ENCODE peak calls at places on chromosome 14, in eight cellular contexts. One of them, this sample, is unnamed.

GRCh38 chr14:24133730-24134129 is 2.3 kb upstream of the PSME1 start:
- DNase-seq in right cardiac atrium: no peak
- DNase-seq in ACHN: no peak
- DNase-seq in non-pigmented ciliary epithelial cell: no peak
- DNase-seq in mucosa of gallbladder: no peak
- DNase-seq in dorsolateral prefrontal cortex: no peak
- DNase-seq in epithelial cell of esophagus: no peak
- DNase-seq in bronchial epithelial cell: no peak
- DNase-seq in this sample: no peak

GRCh38 chr14:96176811-96177211 is 27.8 kb upstream of the BDKRB2 start:
- DNase-seq in non-pigmented ciliary epithelial cell: no peak
- DNase-seq in epithelial cell of esophagus: peak; percentile 37
- DNase-seq in ACHN: no peak
- DNase-seq in bronchial epithelial cell: peak; percentile 22
- DNase-seq in right cardiac atrium: peak; percentile 53
- DNase-seq in mucosa of gallbladder: peak; percentile 45
- DNase-seq in dorsolateral prefrontal cortex: no peak
- DNase-seq in this sample: no peak

GRCh38 chr14:105087963-105088811 is 23.0 kb upstream of the GPR132 start:
- DNase-seq in right cardiac atrium: peak; percentile 88
- DNase-seq in mucosa of gallbladder: no peak
- DNase-seq in bronchial epithelial cell: peak; percentile 39
- DNase-seq in epithelial cell of esophagus: peak; percentile 46
- DNase-seq in ACHN: peak; percentile 85
- DNase-seq in non-pigmented ciliary epithelial cell: no peak
- DNase-seq in dorsolateral prefrontal cortex: peak; percentile 42
- DNase-seq in this sample: no peak

GRCh38 chr14:72801381-72801812 is 92.5 kb downstream of the DPF3 start:
- DNase-seq in epithelial cell of esophagus: peak; percentile 93
- DNase-seq in dorsolateral prefrontal cortex: no peak
- DNase-seq in right cardiac atrium: no peak
- DNase-seq in non-pigmented ciliary epithelial cell: peak; percentile 96
- DNase-seq in bronchial epithelial cell: peak; percentile 96
- DNase-seq in mucosa of gallbladder: no peak
- DNase-seq in ACHN: peak; percentile 60
- DNase-seq in this sample: no peak

GRCh38 chr14:74599201-74599809 is 12.7 kb downstream of the LTBP2 start:
- DNase-seq in non-pigmented ciliary epithelial cell: no peak
- DNase-seq in epithelial cell of esophagus: no peak
- DNase-seq in dorsolateral prefrontal cortex: no peak
- DNase-seq in mucosa of gallbladder: peak; percentile 48
- DNase-seq in ACHN: no peak
- DNase-seq in bronchial epithelial cell: no peak
- DNase-seq in right cardiac atrium: peak; percentile 81
- DNase-seq in this sample: no peak

GRCh38 chr14:105857816-105858675 is 331.7 kb downstream of the TMEM121 start:
- DNase-seq in non-pigmented ciliary epithelial cell: no peak
- DNase-seq in right cardiac atrium: no peak
- DNase-seq in ACHN: no peak
- DNase-seq in epithelial cell of esophagus: no peak
- DNase-seq in bronchial epithelial cell: no peak
- DNase-seq in dorsolateral prefrontal cortex: peak; percentile 30
- DNase-seq in mucosa of gallbladder: no peak
- DNase-seq in this sample: no peak

GRCh38 chr14:52840916-52841315 is 49.5 kb upstream of the GNPNAT1 start:
- DNase-seq in bronchial epithelial cell: peak; percentile 47
- DNase-seq in non-pigmented ciliary epithelial cell: no peak
- DNase-seq in mucosa of gallbladder: peak; percentile 18
- DNase-seq in epithelial cell of esophagus: peak; percentile 76
- DNase-seq in right cardiac atrium: peak; percentile 57
- DNase-seq in dorsolateral prefrontal cortex: no peak
- DNase-seq in ACHN: no peak
- DNase-seq in this sample: no peak

GRCh38 chr14:44108601-44109000 is 398.5 kb downstream of the FSCB start:
- DNase-seq in dorsolateral prefrontal cortex: no peak
- DNase-seq in non-pigmented ciliary epithelial cell: no peak
- DNase-seq in ACHN: no peak
- DNase-seq in bronchial epithelial cell: peak; percentile 87
- DNase-seq in mucosa of gallbladder: no peak
- DNase-seq in right cardiac atrium: no peak
- DNase-seq in epithelial cell of esophagus: peak; percentile 94
- DNase-seq in this sample: no peak

GRCh38 chr14:29681308-29681707 is 246.3 kb downstream of the PRKD1 start:
- DNase-seq in bronchial epithelial cell: peak; percentile 7
- DNase-seq in right cardiac atrium: no peak
- DNase-seq in epithelial cell of esophagus: no peak
- DNase-seq in non-pigmented ciliary epithelial cell: no peak
- DNase-seq in ACHN: no peak
- DNase-seq in dorsolateral prefrontal cortex: no peak
- DNase-seq in mucosa of gallbladder: no peak
- DNase-seq in this sample: no peak

GRCh38 chr14:104851896-104852663 is 13.0 kb upstream of the CEP170B start:
- DNase-seq in bronchial epithelial cell: no peak
- DNase-seq in right cardiac atrium: peak; percentile 28
- DNase-seq in epithelial cell of esophagus: no peak
- DNase-seq in non-pigmented ciliary epithelial cell: no peak
- DNase-seq in mucosa of gallbladder: no peak
- DNase-seq in ACHN: no peak
- DNase-seq in dorsolateral prefrontal cortex: no peak
- DNase-seq in this sample: no peak

GRCh38 chr14:73259837-73260236 is 22.5 kb downstream of the PAPLN start:
- DNase-seq in epithelial cell of esophagus: no peak
- DNase-seq in non-pigmented ciliary epithelial cell: no peak
- DNase-seq in ACHN: no peak
- DNase-seq in right cardiac atrium: no peak
- DNase-seq in dorsolateral prefrontal cortex: peak; percentile 6
- DNase-seq in mucosa of gallbladder: no peak
- DNase-seq in bronchial epithelial cell: no peak
- DNase-seq in this sample: no peak

GRCh38 chr14:76174982-76175381 is 23.3 kb downstream of the GPATCH2L start:
- DNase-seq in dorsolateral prefrontal cortex: no peak
- DNase-seq in bronchial epithelial cell: no peak
- DNase-seq in ACHN: no peak
- DNase-seq in non-pigmented ciliary epithelial cell: no peak
- DNase-seq in mucosa of gallbladder: no peak
- DNase-seq in epithelial cell of esophagus: no peak
- DNase-seq in right cardiac atrium: no peak
- DNase-seq in this sample: no peak

GRCh38 chr14:62168564-62169155 is 406.4 kb downstream of the SNAPC1 start:
- DNase-seq in ACHN: no peak
- DNase-seq in bronchial epithelial cell: no peak
- DNase-seq in dorsolateral prefrontal cortex: no peak
- DNase-seq in epithelial cell of esophagus: no peak
- DNase-seq in right cardiac atrium: no peak
- DNase-seq in non-pigmented ciliary epithelial cell: no peak
- DNase-seq in mucosa of gallbladder: no peak
- DNase-seq in this sample: no peak

GRCh38 chr14:80570930-80571298 is 359.6 kb upstream of the DIO2 start:
- DNase-seq in bronchial epithelial cell: no peak
- DNase-seq in mucosa of gallbladder: no peak
- DNase-seq in dorsolateral prefrontal cortex: no peak
- DNase-seq in non-pigmented ciliary epithelial cell: no peak
- DNase-seq in epithelial cell of esophagus: no peak
- DNase-seq in right cardiac atrium: no peak
- DNase-seq in ACHN: no peak
- DNase-seq in this sample: no peak

GRCh38 chr14:32197919-32198318 is 3.9 kb upstream of the RNU6-7 start:
- DNase-seq in epithelial cell of esophagus: peak; percentile 75
- DNase-seq in ACHN: no peak
- DNase-seq in mucosa of gallbladder: no peak
- DNase-seq in non-pigmented ciliary epithelial cell: no peak
- DNase-seq in right cardiac atrium: no peak
- DNase-seq in dorsolateral prefrontal cortex: no peak
- DNase-seq in bronchial epithelial cell: peak; percentile 33
- DNase-seq in this sample: no peak

GRCh38 chr14:30808576-30808975 is 65.8 kb upstream of the COCH start:
- DNase-seq in ACHN: no peak
- DNase-seq in epithelial cell of esophagus: no peak
- DNase-seq in mucosa of gallbladder: no peak
- DNase-seq in bronchial epithelial cell: peak; percentile 8
- DNase-seq in non-pigmented ciliary epithelial cell: peak; percentile 13
- DNase-seq in dorsolateral prefrontal cortex: no peak
- DNase-seq in right cardiac atrium: no peak
- DNase-seq in this sample: no peak

GRCh38 chr14:36091096-36091495 is 85.4 kb downstream of the PTCSC3 start:
- DNase-seq in ACHN: peak; percentile 97
- DNase-seq in non-pigmented ciliary epithelial cell: peak; percentile 79
- DNase-seq in dorsolateral prefrontal cortex: no peak
- DNase-seq in epithelial cell of esophagus: peak; percentile 93
- DNase-seq in right cardiac atrium: no peak
- DNase-seq in bronchial epithelial cell: peak; percentile 98
- DNase-seq in mucosa of gallbladder: peak; percentile 73
- DNase-seq in this sample: no peak

GRCh38 chr14:69501362-69501964 is 16.9 kb downstream of the PLEKHD1 start:
- DNase-seq in bronchial epithelial cell: no peak
- DNase-seq in right cardiac atrium: peak; percentile 88
- DNase-seq in mucosa of gallbladder: no peak
- DNase-seq in epithelial cell of esophagus: no peak
- DNase-seq in ACHN: no peak
- DNase-seq in dorsolateral prefrontal cortex: peak; percentile 78
- DNase-seq in non-pigmented ciliary epithelial cell: no peak
- DNase-seq in this sample: no peak

GRCh38 chr14:77523109-77523508 is 24.5 kb upstream of the ISM2 start:
- DNase-seq in bronchial epithelial cell: no peak
- DNase-seq in mucosa of gallbladder: no peak
- DNase-seq in right cardiac atrium: no peak
- DNase-seq in epithelial cell of esophagus: no peak
- DNase-seq in ACHN: no peak
- DNase-seq in dorsolateral prefrontal cortex: no peak
- DNase-seq in non-pigmented ciliary epithelial cell: no peak
- DNase-seq in this sample: no peak

GRCh38 chr14:92922155-92922735 is 705 bp upstream of the CHGA start:
- DNase-seq in epithelial cell of esophagus: no peak
- DNase-seq in non-pigmented ciliary epithelial cell: no peak
- DNase-seq in right cardiac atrium: no peak
- DNase-seq in dorsolateral prefrontal cortex: no peak
- DNase-seq in ACHN: no peak
- DNase-seq in mucosa of gallbladder: no peak
- DNase-seq in bronchial epithelial cell: no peak
- DNase-seq in this sample: no peak

GRCh38 chr14:29321646-29322045 is 555.1 kb downstream of the FOXG1 start:
- DNase-seq in bronchial epithelial cell: peak; percentile 82
- DNase-seq in non-pigmented ciliary epithelial cell: peak; percentile 89
- DNase-seq in right cardiac atrium: no peak
- DNase-seq in epithelial cell of esophagus: peak; percentile 48
- DNase-seq in mucosa of gallbladder: no peak
- DNase-seq in ACHN: no peak
- DNase-seq in dorsolateral prefrontal cortex: no peak
- DNase-seq in this sample: no peak

GRCh38 chr14:55118761-55119160 is 10.3 kb upstream of the LGALS3 start:
- DNase-seq in dorsolateral prefrontal cortex: no peak
- DNase-seq in right cardiac atrium: no peak
- DNase-seq in bronchial epithelial cell: no peak
- DNase-seq in non-pigmented ciliary epithelial cell: no peak
- DNase-seq in mucosa of gallbladder: no peak
- DNase-seq in ACHN: no peak
- DNase-seq in epithelial cell of esophagus: no peak
- DNase-seq in this sample: no peak

GRCh38 chr14:39576726-39577125 is 144.5 kb upstream of the FBXO33 start:
- DNase-seq in mucosa of gallbladder: no peak
- DNase-seq in bronchial epithelial cell: peak; percentile 8
- DNase-seq in dorsolateral prefrontal cortex: no peak
- DNase-seq in non-pigmented ciliary epithelial cell: peak; percentile 62
- DNase-seq in right cardiac atrium: no peak
- DNase-seq in epithelial cell of esophagus: peak; percentile 2
- DNase-seq in ACHN: no peak
- DNase-seq in this sample: no peak

GRCh38 chr14:32364941-32365340 is 35.8 kb downstream of the AKAP6 start:
- DNase-seq in dorsolateral prefrontal cortex: no peak
- DNase-seq in bronchial epithelial cell: no peak
- DNase-seq in non-pigmented ciliary epithelial cell: no peak
- DNase-seq in epithelial cell of esophagus: no peak
- DNase-seq in right cardiac atrium: no peak
- DNase-seq in mucosa of gallbladder: no peak
- DNase-seq in ACHN: no peak
- DNase-seq in this sample: no peak

GRCh38 chr14:77406086-77406485 is 17.2 kb downstream of the NOXRED1 start:
- DNase-seq in epithelial cell of esophagus: no peak
- DNase-seq in right cardiac atrium: no peak
- DNase-seq in ACHN: no peak
- DNase-seq in non-pigmented ciliary epithelial cell: no peak
- DNase-seq in dorsolateral prefrontal cortex: no peak
- DNase-seq in mucosa of gallbladder: no peak
- DNase-seq in bronchial epithelial cell: no peak
- DNase-seq in this sample: no peak